ENCODE peak calls at places on chromosomes 16 and 17, in seven cellular contexts. One of them, this sample, is unnamed. For H3K4me1, the result is how much of the 10 kb centered on the place peaks cover.

GRCh38 chr17:28916302-28916934 is 13.5 kb upstream of the DHRS13 start:
- DNase-seq in IMR-90: peak
- DNase-seq in GM23338: peak
- DNase-seq in uterus: no peak
- DNase-seq in breast epithelium: no peak
- DNase-seq in ovary: no peak
- DNase-seq in OCI-LY7: peak
- DNase-seq in this sample: no peak

GRCh38 chr16:55476625-55477533 is 2.1 kb upstream of the MMP2 start:
- DNase-seq in ovary: peak
- DNase-seq in IMR-90: no peak
- DNase-seq in uterus: no peak
- DNase-seq in OCI-LY7: no peak
- DNase-seq in breast epithelium: no peak
- DNase-seq in GM23338: no peak
- DNase-seq in this sample: no peak

GRCh38 chr16:75319513-75320401 is 68.3 kb upstream of the BCAR1 start:
- DNase-seq in ovary: no peak
- DNase-seq in GM23338: no peak
- DNase-seq in IMR-90: peak
- DNase-seq in breast epithelium: no peak
- DNase-seq in uterus: no peak
- DNase-seq in OCI-LY7: peak
- DNase-seq in this sample: no peak

GRCh38 chr16:50440991-50441390 is 72.2 kb upstream of the BRD7 start:
- DNase-seq in uterus: no peak
- DNase-seq in GM23338: no peak
- DNase-seq in IMR-90: no peak
- DNase-seq in ovary: no peak
- DNase-seq in OCI-LY7: no peak
- DNase-seq in breast epithelium: no peak
- DNase-seq in this sample: no peak

GRCh38 chr17:5361426-5361825 is 58.0 kb downstream of the NUP88 start:
- DNase-seq in IMR-90: no peak
- DNase-seq in uterus: no peak
- DNase-seq in breast epithelium: no peak
- DNase-seq in GM23338: peak
- DNase-seq in OCI-LY7: no peak
- DNase-seq in ovary: no peak
- DNase-seq in this sample: no peak

GRCh38 chr17:4583796-4584124 is 569 bp upstream of the SMTNL2 start:
- DNase-seq in uterus: no peak
- DNase-seq in OCI-LY7: peak
- DNase-seq in GM23338: peak
- DNase-seq in breast epithelium: no peak
- DNase-seq in ovary: no peak
- DNase-seq in IMR-90: no peak
- DNase-seq in this sample: no peak

GRCh38 chr17:16933317-16934132 is 38.4 kb downstream of the TNFRSF13B start:
- DNase-seq in IMR-90: no peak
- DNase-seq in GM23338: no peak
- DNase-seq in ovary: no peak
- DNase-seq in breast epithelium: no peak
- DNase-seq in OCI-LY7: no peak
- DNase-seq in uterus: no peak
- DNase-seq in this sample: peak

GRCh38 chr17:8728251-8728925 is 16.2 kb downstream of the CCDC42 start:
- DNase-seq in OCI-LY7: no peak
- DNase-seq in IMR-90: no peak
- DNase-seq in ovary: no peak
- DNase-seq in uterus: no peak
- DNase-seq in GM23338: no peak
- DNase-seq in breast epithelium: no peak
- DNase-seq in this sample: no peak

GRCh38 chr16:57107324-57107922 is 15.0 kb downstream of the CPNE2 start:
- DNase-seq in OCI-LY7: no peak
- DNase-seq in uterus: no peak
- DNase-seq in ovary: no peak
- DNase-seq in GM23338: no peak
- DNase-seq in breast epithelium: no peak
- DNase-seq in IMR-90: no peak
- DNase-seq in this sample: no peak

GRCh38 chr17:222172-222571 is 40.7 kb upstream of the DOC2B start:
- DNase-seq in IMR-90: no peak
- DNase-seq in GM23338: no peak
- DNase-seq in uterus: no peak
- DNase-seq in OCI-LY7: no peak
- DNase-seq in ovary: no peak
- DNase-seq in breast epithelium: no peak
- DNase-seq in this sample: no peak

GRCh38 chr16:8519179-8519578 is 71.1 kb downstream of the TMEM114 start:
- DNase-seq in IMR-90: no peak
- DNase-seq in OCI-LY7: no peak
- DNase-seq in breast epithelium: no peak
- DNase-seq in uterus: no peak
- DNase-seq in GM23338: no peak
- DNase-seq in ovary: no peak
- DNase-seq in this sample: no peak

GRCh38 chr16:56847173-56847948 is 17.6 kb upstream of the SLC12A3 start:
- DNase-seq in GM23338: no peak
- DNase-seq in IMR-90: no peak
- DNase-seq in OCI-LY7: peak
- DNase-seq in ovary: no peak
- DNase-seq in breast epithelium: no peak
- DNase-seq in uterus: no peak
- DNase-seq in this sample: no peak

GRCh38 chr17:41015473-41015872 is 6.5 kb upstream of the KRTAP3-1 start:
- DNase-seq in OCI-LY7: no peak
- DNase-seq in IMR-90: no peak
- DNase-seq in breast epithelium: no peak
- DNase-seq in GM23338: no peak
- DNase-seq in uterus: no peak
- DNase-seq in ovary: no peak
- DNase-seq in this sample: no peak

GRCh38 chr17:27513849-27514248 is 57.6 kb downstream of the KSR1 start:
- DNase-seq in breast epithelium: no peak
- DNase-seq in uterus: no peak
- DNase-seq in ovary: no peak
- DNase-seq in IMR-90: no peak
- DNase-seq in OCI-LY7: no peak
- DNase-seq in GM23338: no peak
- DNase-seq in this sample: no peak

GRCh38 chr16:3027983-3028715 is 4.3 kb downstream of the THOC6 start:
- DNase-seq in breast epithelium: peak
- DNase-seq in ovary: peak
- DNase-seq in OCI-LY7: peak
- DNase-seq in IMR-90: peak
- DNase-seq in uterus: peak
- DNase-seq in GM23338: peak
- DNase-seq in this sample: peak
- H3K4me3 ChIP-seq in breast epithelium: no peak
- H3K4me3 ChIP-seq in ovary: no peak
- H3K4me3 ChIP-seq in OCI-LY7: no peak
- H3K4me3 ChIP-seq in IMR-90: no peak
- H3K4me3 ChIP-seq in uterus: no peak
- H3K4me3 ChIP-seq in GM23338: peak
- H3K4me3 ChIP-seq in this sample: no peak

GRCh38 chr17:17950347-17950746 is 21.9 kb downstream of the TOM1L2 start:
- DNase-seq in uterus: no peak
- DNase-seq in GM23338: no peak
- DNase-seq in OCI-LY7: no peak
- DNase-seq in IMR-90: no peak
- DNase-seq in breast epithelium: no peak
- DNase-seq in ovary: no peak
- DNase-seq in this sample: no peak

GRCh38 chr17:17951524-17951923 is 20.7 kb downstream of the TOM1L2 start:
- DNase-seq in IMR-90: no peak
- DNase-seq in breast epithelium: no peak
- DNase-seq in uterus: no peak
- DNase-seq in OCI-LY7: no peak
- DNase-seq in ovary: no peak
- DNase-seq in GM23338: no peak
- DNase-seq in this sample: no peak

GRCh38 chr17:17950806-17951205 is 21.4 kb downstream of the TOM1L2 start:
- DNase-seq in OCI-LY7: no peak
- DNase-seq in IMR-90: no peak
- DNase-seq in ovary: no peak
- DNase-seq in GM23338: peak
- DNase-seq in breast epithelium: no peak
- DNase-seq in uterus: no peak
- DNase-seq in this sample: no peak

GRCh38 chr17:17954079-17954478 is 18.1 kb downstream of the TOM1L2 start:
- DNase-seq in OCI-LY7: no peak
- DNase-seq in ovary: no peak
- DNase-seq in GM23338: no peak
- DNase-seq in uterus: no peak
- DNase-seq in IMR-90: no peak
- DNase-seq in breast epithelium: no peak
- DNase-seq in this sample: no peak

DNA sequence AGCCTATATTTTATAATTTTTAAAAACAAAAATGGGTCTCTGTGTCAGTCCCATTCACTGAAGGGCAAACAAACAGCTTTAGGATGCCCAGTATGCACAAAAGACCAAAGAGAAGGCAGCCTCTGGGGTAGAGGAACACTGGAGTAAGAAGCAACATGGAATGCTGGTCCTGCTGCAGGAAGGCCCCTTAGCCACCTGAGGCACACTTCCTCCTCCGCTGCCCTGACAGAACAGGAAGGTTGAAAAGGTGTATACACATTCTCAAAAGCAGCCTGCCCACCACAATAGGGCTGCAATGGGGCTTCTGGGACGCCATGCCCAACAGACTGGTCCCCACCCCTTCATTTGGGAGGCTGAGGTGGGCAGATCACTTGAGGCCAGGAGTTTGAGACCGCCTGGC is 19.5 kb downstream of the TOM1L2 start:
- DNase-seq in IMR-90: no peak
- DNase-seq in OCI-LY7: no peak
- DNase-seq in uterus: no peak
- DNase-seq in breast epithelium: no peak
- DNase-seq in GM23338: peak
- DNase-seq in ovary: no peak
- DNase-seq in this sample: no peak
- TF ChIP-seq CTCF in IMR-90: no peak
- TF ChIP-seq CTCF in OCI-LY7: peak
- TF ChIP-seq CTCF in uterus: no peak
- TF ChIP-seq CTCF in breast epithelium: no peak
- TF ChIP-seq CTCF in GM23338: peak
- TF ChIP-seq CTCF in ovary: no peak
- TF ChIP-seq CTCF in this sample: no peak

GRCh38 chr17:74435775-74436359 is 4.0 kb downstream of the GPRC5C start:
- DNase-seq in ovary: no peak
- DNase-seq in uterus: no peak
- DNase-seq in breast epithelium: no peak
- DNase-seq in GM23338: no peak
- DNase-seq in IMR-90: no peak
- DNase-seq in OCI-LY7: no peak
- DNase-seq in this sample: no peak
- H3K4me1 ChIP-seq in ovary: under half
- H3K4me1 ChIP-seq in uterus: under half
- H3K4me1 ChIP-seq in breast epithelium: under half
- H3K4me1 ChIP-seq in GM23338: under half
- H3K4me1 ChIP-seq in IMR-90: under half
- H3K4me1 ChIP-seq in OCI-LY7: under half
- H3K4me1 ChIP-seq in this sample: under half

GRCh38 chr17:33749171-33749570 is 456.1 kb upstream of the ASIC2 start:
- DNase-seq in GM23338: no peak
- DNase-seq in IMR-90: no peak
- DNase-seq in uterus: no peak
- DNase-seq in OCI-LY7: no peak
- DNase-seq in ovary: no peak
- DNase-seq in breast epithelium: no peak
- DNase-seq in this sample: no peak

GRCh38 chr17:33756021-33756420 is 462.9 kb upstream of the ASIC2 start:
- DNase-seq in GM23338: no peak
- DNase-seq in OCI-LY7: no peak
- DNase-seq in ovary: no peak
- DNase-seq in uterus: no peak
- DNase-seq in IMR-90: no peak
- DNase-seq in breast epithelium: no peak
- DNase-seq in this sample: no peak

GRCh38 chr17:33753452-33753851 is 460.4 kb upstream of the ASIC2 start:
- DNase-seq in ovary: no peak
- DNase-seq in breast epithelium: no peak
- DNase-seq in GM23338: no peak
- DNase-seq in OCI-LY7: peak
- DNase-seq in uterus: no peak
- DNase-seq in IMR-90: no peak
- DNase-seq in this sample: no peak

GRCh38 chr17:33750943-33751701 is 458.0 kb upstream of the ASIC2 start:
- DNase-seq in GM23338: peak
- DNase-seq in uterus: peak
- DNase-seq in IMR-90: peak
- DNase-seq in OCI-LY7: peak
- DNase-seq in ovary: peak
- DNase-seq in breast epithelium: peak
- DNase-seq in this sample: peak

GRCh38 chr17:33751702-33752065 is 458.6 kb upstream of the ASIC2 start:
- DNase-seq in ovary: no peak
- DNase-seq in IMR-90: no peak
- DNase-seq in OCI-LY7: no peak
- DNase-seq in GM23338: peak
- DNase-seq in uterus: no peak
- DNase-seq in breast epithelium: no peak
- DNase-seq in this sample: no peak
- H3K4me3 ChIP-seq in ovary: no peak
- H3K4me3 ChIP-seq in IMR-90: no peak
- H3K4me3 ChIP-seq in OCI-LY7: peak
- H3K4me3 ChIP-seq in GM23338: peak
- H3K4me3 ChIP-seq in uterus: no peak
- H3K4me3 ChIP-seq in breast epithelium: no peak
- H3K4me3 ChIP-seq in this sample: no peak

This sample was measured in PC-9.